ENCODE peak calls at places on chromosomes 5 and 9, in five cellular contexts. One of them, this sample, is unnamed.

GRCh38 chr5:5340206-5340729 is 82.2 kb upstream of the ICE1 start:
- DNase-seq in mammary epithelial cell: peak
- DNase-seq in astrocyte of the cerebellum: peak
- DNase-seq in cardiac fibroblast: peak
- DNase-seq in kidney: peak
- DNase-seq in this sample: no peak

GRCh38 chr5:134240421-134240962 is 14.6 kb upstream of the PPP2CA start:
- DNase-seq in mammary epithelial cell: peak
- DNase-seq in astrocyte of the cerebellum: peak
- DNase-seq in cardiac fibroblast: peak
- DNase-seq in kidney: no peak
- DNase-seq in this sample: no peak

GRCh38 chr9:123927625-123928308 is 2.2 kb downstream of the DENND1A start:
- DNase-seq in mammary epithelial cell: no peak
- DNase-seq in astrocyte of the cerebellum: no peak
- DNase-seq in cardiac fibroblast: peak
- DNase-seq in kidney: no peak
- DNase-seq in this sample: no peak

GRCh38 chr5:131220566-131220965 is 43.3 kb upstream of the CDC42SE2 start:
- DNase-seq in mammary epithelial cell: no peak
- DNase-seq in astrocyte of the cerebellum: no peak
- DNase-seq in cardiac fibroblast: no peak
- DNase-seq in kidney: no peak
- DNase-seq in this sample: no peak

GRCh38 chr9:5479994-5480694 is 29.8 kb downstream of the CD274 start:
- DNase-seq in mammary epithelial cell: no peak
- DNase-seq in astrocyte of the cerebellum: no peak
- DNase-seq in cardiac fibroblast: no peak
- DNase-seq in kidney: no peak
- DNase-seq in this sample: no peak

GRCh38 chr9:95784318-95784717 is 91.2 kb upstream of the ERCC6L2 start:
- DNase-seq in mammary epithelial cell: no peak
- DNase-seq in astrocyte of the cerebellum: no peak
- DNase-seq in cardiac fibroblast: no peak
- DNase-seq in kidney: peak
- DNase-seq in this sample: no peak

GRCh38 chr5:40677456-40677855 is 2.3 kb upstream of the PTGER4 start:
- DNase-seq in mammary epithelial cell: no peak
- DNase-seq in astrocyte of the cerebellum: no peak
- DNase-seq in cardiac fibroblast: no peak
- DNase-seq in kidney: no peak
- DNase-seq in this sample: no peak

GRCh38 chr9:97845130-97845529 is 7.9 kb upstream of the FOXE1 start:
- DNase-seq in mammary epithelial cell: peak
- DNase-seq in astrocyte of the cerebellum: peak
- DNase-seq in cardiac fibroblast: peak
- DNase-seq in kidney: no peak
- DNase-seq in this sample: no peak

GRCh38 chr9:114178756-114179450 is 23.6 kb downstream of the COL27A1 start:
- DNase-seq in mammary epithelial cell: no peak
- DNase-seq in astrocyte of the cerebellum: no peak
- DNase-seq in cardiac fibroblast: peak
- DNase-seq in kidney: peak
- DNase-seq in this sample: no peak

GRCh38 chr9:107020040-107020530 is 157.1 kb downstream of the ZNF462 start:
- DNase-seq in mammary epithelial cell: peak
- DNase-seq in astrocyte of the cerebellum: peak
- DNase-seq in cardiac fibroblast: peak
- DNase-seq in kidney: no peak
- DNase-seq in this sample: no peak

GRCh38 chr9:109455861-109456260 is 42.2 kb downstream of the PTPN3 start:
- DNase-seq in mammary epithelial cell: no peak
- DNase-seq in astrocyte of the cerebellum: no peak
- DNase-seq in cardiac fibroblast: no peak
- DNase-seq in kidney: no peak
- DNase-seq in this sample: no peak

GRCh38 chr5:158120760-158121159 is 261.8 kb upstream of the CLINT1 start:
- DNase-seq in mammary epithelial cell: peak
- DNase-seq in astrocyte of the cerebellum: no peak
- DNase-seq in cardiac fibroblast: no peak
- DNase-seq in kidney: no peak
- DNase-seq in this sample: no peak

GRCh38 chr5:98158440-98158839 is 615.0 kb upstream of the RGMB start:
- DNase-seq in mammary epithelial cell: no peak
- DNase-seq in astrocyte of the cerebellum: no peak
- DNase-seq in cardiac fibroblast: no peak
- DNase-seq in kidney: no peak
- DNase-seq in this sample: no peak

DNA sequence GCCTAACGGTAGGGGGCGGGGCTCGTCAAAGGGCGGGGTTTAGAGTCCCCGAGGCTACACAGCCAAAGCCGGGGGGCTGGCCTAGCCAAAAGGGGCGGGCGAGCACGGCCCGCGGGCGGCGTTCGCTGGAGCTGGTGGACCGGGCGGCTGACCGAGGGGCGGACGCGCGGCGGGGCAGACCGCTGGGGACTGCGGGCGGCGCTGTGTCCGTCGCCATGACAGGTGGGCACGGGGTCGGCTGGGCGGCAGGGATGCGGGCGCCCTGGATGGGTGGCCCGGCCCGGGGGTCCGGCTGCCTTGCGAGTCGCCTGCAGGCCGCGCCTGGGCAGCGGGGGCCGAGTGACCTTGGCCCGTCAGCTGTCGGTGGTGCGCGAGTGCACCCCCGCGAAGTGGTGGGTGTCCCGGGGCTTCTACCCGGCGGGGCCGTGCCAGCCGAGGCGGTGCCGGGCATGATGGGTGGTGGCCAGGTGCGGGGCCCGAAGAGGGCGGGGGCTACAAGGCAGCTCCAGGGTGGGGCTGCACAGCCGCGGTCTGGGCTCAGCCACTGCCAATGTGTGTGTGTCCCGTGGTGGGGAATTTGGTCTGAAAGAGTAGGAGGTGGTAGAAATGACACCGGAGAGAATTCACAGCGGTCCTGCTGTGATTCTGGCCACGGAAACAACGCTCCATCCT is at the start of gene CARD19:
- DNase-seq in mammary epithelial cell: peak
- DNase-seq in astrocyte of the cerebellum: no peak
- DNase-seq in cardiac fibroblast: peak
- DNase-seq in kidney: no peak
- DNase-seq in this sample: peak
- H3K4me3 ChIP-seq in mammary epithelial cell: peak
- H3K4me3 ChIP-seq in astrocyte of the cerebellum: peak
- H3K4me3 ChIP-seq in cardiac fibroblast: peak
- H3K4me3 ChIP-seq in kidney: peak
- H3K4me3 ChIP-seq in this sample: peak

GRCh38 chr5:79287907-79288306 is 52.0 kb downstream of the JMY start:
- DNase-seq in mammary epithelial cell: no peak
- DNase-seq in astrocyte of the cerebellum: no peak
- DNase-seq in cardiac fibroblast: no peak
- DNase-seq in kidney: no peak
- DNase-seq in this sample: no peak
- TF ChIP-seq CTCF in mammary epithelial cell: no peak
- TF ChIP-seq CTCF in astrocyte of the cerebellum: no peak
- TF ChIP-seq CTCF in cardiac fibroblast: no peak
- TF ChIP-seq CTCF in kidney: no peak
- TF ChIP-seq CTCF in this sample: no peak

GRCh38 chr5:74519679-74520078 is 120.8 kb downstream of the ENC1 start:
- DNase-seq in mammary epithelial cell: no peak
- DNase-seq in astrocyte of the cerebellum: no peak
- DNase-seq in cardiac fibroblast: no peak
- DNase-seq in kidney: no peak
- DNase-seq in this sample: no peak
- H3K4me3 ChIP-seq in mammary epithelial cell: no peak
- H3K4me3 ChIP-seq in astrocyte of the cerebellum: no peak
- H3K4me3 ChIP-seq in cardiac fibroblast: no peak
- H3K4me3 ChIP-seq in kidney: no peak
- H3K4me3 ChIP-seq in this sample: no peak

GRCh38 chr5:102681403-102681983 is 73.6 kb upstream of the PAM start:
- DNase-seq in mammary epithelial cell: peak
- DNase-seq in astrocyte of the cerebellum: peak
- DNase-seq in cardiac fibroblast: peak
- DNase-seq in kidney: no peak
- DNase-seq in this sample: no peak
- TF ChIP-seq CTCF in mammary epithelial cell: peak
- TF ChIP-seq CTCF in astrocyte of the cerebellum: peak
- TF ChIP-seq CTCF in cardiac fibroblast: peak
- TF ChIP-seq CTCF in kidney: peak
- TF ChIP-seq CTCF in this sample: peak

GRCh38 chr9:133535285-133535877 is 877 bp downstream of the ADAMTSL2 start:
- DNase-seq in mammary epithelial cell: no peak
- DNase-seq in astrocyte of the cerebellum: no peak
- DNase-seq in cardiac fibroblast: no peak
- DNase-seq in kidney: no peak
- DNase-seq in this sample: no peak

GRCh38 chr9:133534346-133535284 is at the start of gene ADAMTSL2:
- DNase-seq in mammary epithelial cell: no peak
- DNase-seq in astrocyte of the cerebellum: peak
- DNase-seq in cardiac fibroblast: peak
- DNase-seq in kidney: peak
- DNase-seq in this sample: no peak

GRCh38 chr9:133532937-133533668 is 1.4 kb upstream of the ADAMTSL2 start:
- DNase-seq in mammary epithelial cell: peak
- DNase-seq in astrocyte of the cerebellum: no peak
- DNase-seq in cardiac fibroblast: peak
- DNase-seq in kidney: no peak
- DNase-seq in this sample: peak

GRCh38 chr9:133536080-133536479 is 1.6 kb downstream of the ADAMTSL2 start:
- DNase-seq in mammary epithelial cell: no peak
- DNase-seq in astrocyte of the cerebellum: no peak
- DNase-seq in cardiac fibroblast: no peak
- DNase-seq in kidney: no peak
- DNase-seq in this sample: no peak

GRCh38 chr9:133533878-133534277 is 626 bp upstream of the ADAMTSL2 start:
- DNase-seq in mammary epithelial cell: no peak
- DNase-seq in astrocyte of the cerebellum: no peak
- DNase-seq in cardiac fibroblast: peak
- DNase-seq in kidney: no peak
- DNase-seq in this sample: no peak
- H3K4me3 ChIP-seq in mammary epithelial cell: no peak
- H3K4me3 ChIP-seq in astrocyte of the cerebellum: no peak
- H3K4me3 ChIP-seq in cardiac fibroblast: no peak
- H3K4me3 ChIP-seq in kidney: peak
- H3K4me3 ChIP-seq in this sample: peak

DNA sequence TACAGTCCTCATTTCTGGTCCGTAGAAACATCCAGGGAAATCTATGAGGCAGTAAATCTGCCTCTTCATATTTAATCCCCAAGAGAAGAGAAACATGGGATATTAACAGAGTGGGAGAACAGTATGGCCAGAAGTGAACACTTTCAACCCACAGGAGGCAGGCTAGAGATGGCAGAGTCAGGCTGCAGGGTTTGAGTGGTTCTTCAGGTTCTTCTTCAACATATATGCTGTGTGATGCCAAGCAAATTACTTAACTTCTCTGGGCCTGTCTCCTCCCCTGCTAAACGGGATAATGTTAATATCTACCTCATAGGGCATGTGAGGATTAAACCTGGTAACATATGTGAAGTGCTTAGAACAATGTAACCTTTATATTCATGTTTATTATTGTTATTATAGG is 321.8 kb downstream of the PSAT1 start:
- DNase-seq in mammary epithelial cell: no peak
- DNase-seq in astrocyte of the cerebellum: no peak
- DNase-seq in cardiac fibroblast: no peak
- DNase-seq in kidney: no peak
- DNase-seq in this sample: no peak
- TF ChIP-seq CTCF in mammary epithelial cell: no peak
- TF ChIP-seq CTCF in astrocyte of the cerebellum: no peak
- TF ChIP-seq CTCF in cardiac fibroblast: no peak
- TF ChIP-seq CTCF in kidney: no peak
- TF ChIP-seq CTCF in this sample: no peak

GRCh38 chr9:125243792-125244260 is 2.7 kb upstream of the HSPA5 start:
- DNase-seq in mammary epithelial cell: no peak
- DNase-seq in astrocyte of the cerebellum: no peak
- DNase-seq in cardiac fibroblast: no peak
- DNase-seq in kidney: peak
- DNase-seq in this sample: no peak
- H3K4me3 ChIP-seq in mammary epithelial cell: no peak
- H3K4me3 ChIP-seq in astrocyte of the cerebellum: no peak
- H3K4me3 ChIP-seq in cardiac fibroblast: no peak
- H3K4me3 ChIP-seq in kidney: no peak
- H3K4me3 ChIP-seq in this sample: no peak

DNA sequence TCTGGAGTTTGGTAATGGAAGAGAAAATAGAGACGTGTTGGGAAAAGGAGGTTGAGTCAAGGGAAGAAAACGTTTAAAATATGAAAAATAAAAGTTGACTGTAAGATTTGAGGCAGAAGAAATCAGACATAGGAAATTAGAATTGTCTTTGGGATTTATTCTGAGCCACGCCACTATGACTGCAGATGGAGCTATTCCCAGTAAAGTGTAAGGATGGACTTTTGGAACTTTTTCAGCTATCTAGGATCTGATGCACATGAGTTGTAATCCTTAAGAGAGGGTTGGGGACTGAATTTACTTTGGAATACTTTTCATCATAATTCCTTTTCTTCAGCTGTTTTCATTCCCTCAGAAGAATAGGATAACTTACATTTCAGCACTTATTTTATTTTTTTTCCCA is 336.7 kb downstream of the FAM170A start:
- DNase-seq in mammary epithelial cell: no peak
- DNase-seq in astrocyte of the cerebellum: no peak
- DNase-seq in cardiac fibroblast: peak
- DNase-seq in kidney: no peak
- DNase-seq in this sample: no peak
- TF ChIP-seq CTCF in mammary epithelial cell: no peak
- TF ChIP-seq CTCF in astrocyte of the cerebellum: no peak
- TF ChIP-seq CTCF in cardiac fibroblast: no peak
- TF ChIP-seq CTCF in kidney: no peak
- TF ChIP-seq CTCF in this sample: no peak

This sample was measured in Peyer's patch.